ENCODE peak calls at places on chromosome 15, in eight cellular contexts. X, U, K, M, T, B, Q and D are unnamed samples.

GRCh38 chr15:60831540-60831939 is 352.6 kb upstream of the ICE2 start:
- DNase-seq in X (no peak), U (no peak), K (no peak), M (no peak), T (no peak), B (no peak), Q (no peak), D (no peak)

GRCh38 chr15:99503411-99503810 is 62.4 kb upstream of the MEF2A start:
- DNase-seq in X (no peak), U (no peak), K (no peak), M (no peak), T (no peak), B (no peak), Q (no peak), D (no peak)

GRCh38 chr15:98565566-98565965 is 82.8 kb upstream of the IGF1R start:
- DNase-seq in X (no peak), U (no peak), K (no peak), M (no peak), T (no peak), B (no peak), Q (no peak), D (no peak)

GRCh38 chr15:73767794-73768501 is 14.8 kb upstream of the INSYN1 start:
- DNase-seq in X (no peak), U (no peak), K (no peak), M (no peak), T (no peak), B (no peak), Q (no peak), D (no peak)

GRCh38 chr15:66847565-66847991 is 145.5 kb downstream of the SMAD6 start:
- DNase-seq in X (no peak), U (no peak), K (no peak), M (no peak), T (no peak), B (no peak), Q (no peak), D (no peak)

GRCh38 chr15:93109370-93110105 is 20.5 kb upstream of the RGMA start:
- DNase-seq in X (no peak), U (no peak), K (no peak), M (no peak), T (no peak), B (no peak), Q (no peak), D (no peak)

GRCh38 chr15:38589502-38589901 is 24.9 kb upstream of the RASGRP1 start:
- DNase-seq in X (no peak), U (no peak), K (no peak), M (no peak), T (peak), B (no peak), Q (no peak), D (no peak)

GRCh38 chr15:79243723-79244122 is 38.8 kb upstream of the ANKRD34C start:
- DNase-seq in X (no peak), U (peak), K (no peak), M (no peak), T (no peak), B (peak), Q (no peak), D (no peak)

GRCh38 chr15:98785796-98786581 is 137.7 kb downstream of the IGF1R start:
- DNase-seq in X (no peak), U (peak), K (no peak), M (no peak), T (no peak), B (peak), Q (no peak), D (no peak)

GRCh38 chr15:66737243-66738010 is 35.4 kb downstream of the SMAD6 start:
- DNase-seq in X (no peak), U (no peak), K (no peak), M (no peak), T (no peak), B (no peak), Q (no peak), D (no peak)

GRCh38 chr15:80202016-80202315 is 49.2 kb downstream of the FAH start:
- DNase-seq in X (no peak), U (no peak), K (no peak), M (no peak), T (no peak), B (no peak), Q (no peak), D (no peak)

GRCh38 chr15:96276438-96277210 is 53.9 kb upstream of the NR2F2 start:
- DNase-seq in X (no peak), U (no peak), K (no peak), M (no peak), T (peak), B (no peak), Q (no peak), D (no peak)

GRCh38 chr15:75597667-75598341 is 18.7 kb upstream of the PTPN9 start:
- DNase-seq in X (no peak), U (no peak), K (no peak), M (no peak), T (peak), B (no peak), Q (no peak), D (no peak)

GRCh38 chr15:71666723-71667122 is 143.6 kb upstream of the NR2E3 start:
- DNase-seq in X (no peak), U (no peak), K (no peak), M (no peak), T (no peak), B (no peak), Q (no peak), D (no peak)

GRCh38 chr15:28885630-28886430 is at the start of gene APBA2:
- DNase-seq in X (no peak), U (peak), K (peak), M (peak), T (peak), B (no peak), Q (peak), D (no peak)

GRCh38 chr15:26773917-26774316 is 1.1 kb upstream of the GABRB3 start:
- DNase-seq in X (no peak), U (peak), K (no peak), M (no peak), T (no peak), B (no peak), Q (no peak), D (no peak)

GRCh38 chr15:94777037-94777436 is 545.7 kb downstream of the MCTP2 start:
- DNase-seq in X (no peak), U (no peak), K (no peak), M (no peak), T (no peak), B (no peak), Q (no peak), D (no peak)

GRCh38 chr15:76239786-76240185 is 71.5 kb downstream of the ETFA start:
- DNase-seq in X (no peak), U (no peak), K (no peak), M (no peak), T (no peak), B (no peak), Q (no peak), D (peak)

GRCh38 chr15:39685999-39686613 is 96.5 kb downstream of the FSIP1 start:
- DNase-seq in X (no peak), U (peak), K (peak), M (peak), T (peak), B (peak), Q (peak), D (no peak)